ENCODE peak calls at places on chromosomes 3 and 15, in six cellular contexts. One of them, this sample, is unnamed.

GRCh38 chr15:91268510-91268909 is 168.5 kb downstream of the SV2B start:
- DNase-seq in stimulated activated CD4-positive, alpha-beta T cell treated with anti-CD3 and anti-CD28 coated beads, Interleukin-2, amount 100 ng/mL, for 48 hours: peak; percentile 10
- DNase-seq in neural crest cell: no peak
- DNase-seq in cardiac muscle cell: no peak
- DNase-seq in CD4-positive, alpha-beta T cell: no peak
- DNase-seq in GM03348: no peak
- DNase-seq in this sample: no peak

GRCh38 chr15:89781055-89781454 is 4.9 kb downstream of the MESP2 start:
- DNase-seq in GM03348: no peak
- DNase-seq in CD4-positive, alpha-beta T cell: no peak
- DNase-seq in neural crest cell: no peak
- DNase-seq in stimulated activated CD4-positive, alpha-beta T cell treated with anti-CD3 and anti-CD28 coated beads, Interleukin-2, amount 100 ng/mL, for 48 hours: no peak
- DNase-seq in cardiac muscle cell: no peak
- DNase-seq in this sample: no peak

GRCh38 chr3:131526801-131527347 is 24.1 kb upstream of the MRPL3 start:
- DNase-seq in neural crest cell: peak; percentile 44
- DNase-seq in cardiac muscle cell: peak; percentile 85
- DNase-seq in GM03348: peak; percentile 81
- DNase-seq in stimulated activated CD4-positive, alpha-beta T cell treated with anti-CD3 and anti-CD28 coated beads, Interleukin-2, amount 100 ng/mL, for 48 hours: no peak
- DNase-seq in CD4-positive, alpha-beta T cell: no peak
- DNase-seq in this sample: no peak

GRCh38 chr3:12239301-12239700 is 49.6 kb upstream of the PPARG start:
- DNase-seq in GM03348: peak; percentile 15
- DNase-seq in stimulated activated CD4-positive, alpha-beta T cell treated with anti-CD3 and anti-CD28 coated beads, Interleukin-2, amount 100 ng/mL, for 48 hours: no peak
- DNase-seq in CD4-positive, alpha-beta T cell: no peak
- DNase-seq in cardiac muscle cell: peak; percentile 65
- DNase-seq in neural crest cell: no peak
- DNase-seq in this sample: no peak

GRCh38 chr15:77846360-77846759 is 213.6 kb upstream of the LINGO1 start:
- DNase-seq in neural crest cell: no peak
- DNase-seq in CD4-positive, alpha-beta T cell: no peak
- DNase-seq in stimulated activated CD4-positive, alpha-beta T cell treated with anti-CD3 and anti-CD28 coated beads, Interleukin-2, amount 100 ng/mL, for 48 hours: no peak
- DNase-seq in cardiac muscle cell: peak; percentile 26
- DNase-seq in GM03348: no peak
- DNase-seq in this sample: no peak

GRCh38 chr15:67097893-67098740 is 32.7 kb downstream of the SMAD3 start:
- DNase-seq in CD4-positive, alpha-beta T cell: peak; percentile 30
- DNase-seq in cardiac muscle cell: peak; percentile 92
- DNase-seq in stimulated activated CD4-positive, alpha-beta T cell treated with anti-CD3 and anti-CD28 coated beads, Interleukin-2, amount 100 ng/mL, for 48 hours: no peak
- DNase-seq in neural crest cell: no peak
- DNase-seq in GM03348: peak; percentile 84
- DNase-seq in this sample: no peak

GRCh38 chr15:25134546-25134945 is 179.8 kb downstream of the SNRPN start:
- DNase-seq in stimulated activated CD4-positive, alpha-beta T cell treated with anti-CD3 and anti-CD28 coated beads, Interleukin-2, amount 100 ng/mL, for 48 hours: no peak
- DNase-seq in neural crest cell: no peak
- DNase-seq in GM03348: peak; percentile 4
- DNase-seq in cardiac muscle cell: peak; percentile 57
- DNase-seq in CD4-positive, alpha-beta T cell: no peak
- DNase-seq in this sample: no peak

GRCh38 chr3:18489939-18490338 is 64.8 kb upstream of the SATB1 start:
- DNase-seq in cardiac muscle cell: no peak
- DNase-seq in stimulated activated CD4-positive, alpha-beta T cell treated with anti-CD3 and anti-CD28 coated beads, Interleukin-2, amount 100 ng/mL, for 48 hours: no peak
- DNase-seq in CD4-positive, alpha-beta T cell: no peak
- DNase-seq in GM03348: no peak
- DNase-seq in neural crest cell: no peak
- DNase-seq in this sample: no peak

GRCh38 chr3:39148116-39149058 is 5.0 kb downstream of the CSRNP1 start:
- DNase-seq in neural crest cell: no peak
- DNase-seq in cardiac muscle cell: peak; percentile 54
- DNase-seq in CD4-positive, alpha-beta T cell: no peak
- DNase-seq in stimulated activated CD4-positive, alpha-beta T cell treated with anti-CD3 and anti-CD28 coated beads, Interleukin-2, amount 100 ng/mL, for 48 hours: no peak
- DNase-seq in GM03348: no peak
- DNase-seq in this sample: no peak

GRCh38 chr3:136171097-136171542 is 25.0 kb downstream of the MSL2 start:
- DNase-seq in CD4-positive, alpha-beta T cell: no peak
- DNase-seq in GM03348: no peak
- DNase-seq in stimulated activated CD4-positive, alpha-beta T cell treated with anti-CD3 and anti-CD28 coated beads, Interleukin-2, amount 100 ng/mL, for 48 hours: no peak
- DNase-seq in neural crest cell: no peak
- DNase-seq in cardiac muscle cell: no peak
- DNase-seq in this sample: peak; percentile 43

GRCh38 chr15:98139337-98139736 is 178.8 kb downstream of the ARRDC4 start:
- DNase-seq in neural crest cell: no peak
- DNase-seq in stimulated activated CD4-positive, alpha-beta T cell treated with anti-CD3 and anti-CD28 coated beads, Interleukin-2, amount 100 ng/mL, for 48 hours: no peak
- DNase-seq in CD4-positive, alpha-beta T cell: no peak
- DNase-seq in GM03348: no peak
- DNase-seq in cardiac muscle cell: no peak
- DNase-seq in this sample: no peak

GRCh38 chr15:29522373-29523276 is 253.0 kb upstream of the NSMCE3 start:
- DNase-seq in cardiac muscle cell: no peak
- DNase-seq in CD4-positive, alpha-beta T cell: no peak
- DNase-seq in GM03348: no peak
- DNase-seq in neural crest cell: no peak
- DNase-seq in stimulated activated CD4-positive, alpha-beta T cell treated with anti-CD3 and anti-CD28 coated beads, Interleukin-2, amount 100 ng/mL, for 48 hours: no peak
- DNase-seq in this sample: peak; percentile 72

GRCh38 chr15:64623347-64624024 is 151.9 kb downstream of the RBPMS2 start:
- DNase-seq in stimulated activated CD4-positive, alpha-beta T cell treated with anti-CD3 and anti-CD28 coated beads, Interleukin-2, amount 100 ng/mL, for 48 hours: peak; percentile 16
- DNase-seq in neural crest cell: no peak
- DNase-seq in cardiac muscle cell: no peak
- DNase-seq in GM03348: peak; percentile 42
- DNase-seq in CD4-positive, alpha-beta T cell: no peak
- DNase-seq in this sample: no peak

GRCh38 chr3:123385072-123385471 is 63.8 kb downstream of the ADCY5 start:
- DNase-seq in GM03348: no peak
- DNase-seq in stimulated activated CD4-positive, alpha-beta T cell treated with anti-CD3 and anti-CD28 coated beads, Interleukin-2, amount 100 ng/mL, for 48 hours: no peak
- DNase-seq in neural crest cell: no peak
- DNase-seq in CD4-positive, alpha-beta T cell: no peak
- DNase-seq in cardiac muscle cell: peak; percentile 18
- DNase-seq in this sample: no peak

GRCh38 chr3:164450276-164450905 is 627.9 kb downstream of the SI start:
- DNase-seq in stimulated activated CD4-positive, alpha-beta T cell treated with anti-CD3 and anti-CD28 coated beads, Interleukin-2, amount 100 ng/mL, for 48 hours: no peak
- DNase-seq in cardiac muscle cell: no peak
- DNase-seq in CD4-positive, alpha-beta T cell: no peak
- DNase-seq in GM03348: peak; percentile 24
- DNase-seq in neural crest cell: no peak
- DNase-seq in this sample: no peak

GRCh38 chr3:52444860-52445793 is at the start of gene SEMA3G:
- DNase-seq in neural crest cell: peak; percentile 67
- DNase-seq in stimulated activated CD4-positive, alpha-beta T cell treated with anti-CD3 and anti-CD28 coated beads, Interleukin-2, amount 100 ng/mL, for 48 hours: peak; percentile 68
- DNase-seq in CD4-positive, alpha-beta T cell: peak; percentile 65
- DNase-seq in cardiac muscle cell: peak; percentile 60
- DNase-seq in GM03348: peak; percentile 88
- DNase-seq in this sample: no peak

GRCh38 chr15:70701891-70702568 is 61.3 kb downstream of the UACA start:
- DNase-seq in cardiac muscle cell: peak; percentile 64
- DNase-seq in CD4-positive, alpha-beta T cell: no peak
- DNase-seq in neural crest cell: no peak
- DNase-seq in GM03348: peak; percentile 29
- DNase-seq in stimulated activated CD4-positive, alpha-beta T cell treated with anti-CD3 and anti-CD28 coated beads, Interleukin-2, amount 100 ng/mL, for 48 hours: no peak
- DNase-seq in this sample: peak; percentile 71

GRCh38 chr15:63048986-63049665 is 6.6 kb downstream of the TPM1 start:
- DNase-seq in stimulated activated CD4-positive, alpha-beta T cell treated with anti-CD3 and anti-CD28 coated beads, Interleukin-2, amount 100 ng/mL, for 48 hours: peak; percentile 36
- DNase-seq in neural crest cell: peak; percentile 21
- DNase-seq in GM03348: no peak
- DNase-seq in CD4-positive, alpha-beta T cell: peak; percentile 27
- DNase-seq in cardiac muscle cell: peak; percentile 57
- DNase-seq in this sample: no peak

GRCh38 chr3:69433016-69433937 is 47.4 kb upstream of the FRMD4B start:
- DNase-seq in cardiac muscle cell: peak; percentile 21
- DNase-seq in GM03348: no peak
- DNase-seq in CD4-positive, alpha-beta T cell: no peak
- DNase-seq in neural crest cell: no peak
- DNase-seq in stimulated activated CD4-positive, alpha-beta T cell treated with anti-CD3 and anti-CD28 coated beads, Interleukin-2, amount 100 ng/mL, for 48 hours: no peak
- DNase-seq in this sample: no peak

GRCh38 chr15:71455107-71455506 is 339.8 kb downstream of the THSD4 start:
- DNase-seq in neural crest cell: no peak
- DNase-seq in stimulated activated CD4-positive, alpha-beta T cell treated with anti-CD3 and anti-CD28 coated beads, Interleukin-2, amount 100 ng/mL, for 48 hours: no peak
- DNase-seq in CD4-positive, alpha-beta T cell: no peak
- DNase-seq in cardiac muscle cell: no peak
- DNase-seq in GM03348: no peak
- DNase-seq in this sample: no peak

GRCh38 chr3:69499899-69500316 is 114.0 kb upstream of the FRMD4B start:
- DNase-seq in CD4-positive, alpha-beta T cell: no peak
- DNase-seq in stimulated activated CD4-positive, alpha-beta T cell treated with anti-CD3 and anti-CD28 coated beads, Interleukin-2, amount 100 ng/mL, for 48 hours: no peak
- DNase-seq in neural crest cell: no peak
- DNase-seq in GM03348: no peak
- DNase-seq in cardiac muscle cell: peak; percentile 30
- DNase-seq in this sample: no peak

GRCh38 chr3:194485471-194485875 is 1.3 kb downstream of the ATP13A3 start:
- DNase-seq in stimulated activated CD4-positive, alpha-beta T cell treated with anti-CD3 and anti-CD28 coated beads, Interleukin-2, amount 100 ng/mL, for 48 hours: no peak
- DNase-seq in GM03348: peak; percentile 40
- DNase-seq in CD4-positive, alpha-beta T cell: no peak
- DNase-seq in cardiac muscle cell: peak; percentile 52
- DNase-seq in neural crest cell: no peak
- DNase-seq in this sample: no peak

GRCh38 chr3:146416366-146416765 is 53.0 kb downstream of the PLSCR2 start:
- DNase-seq in GM03348: no peak
- DNase-seq in cardiac muscle cell: no peak
- DNase-seq in stimulated activated CD4-positive, alpha-beta T cell treated with anti-CD3 and anti-CD28 coated beads, Interleukin-2, amount 100 ng/mL, for 48 hours: no peak
- DNase-seq in neural crest cell: no peak
- DNase-seq in CD4-positive, alpha-beta T cell: no peak
- DNase-seq in this sample: no peak

GRCh38 chr3:37144806-37145205 is 29.6 kb downstream of the LRRFIP2 start:
- DNase-seq in GM03348: no peak
- DNase-seq in CD4-positive, alpha-beta T cell: no peak
- DNase-seq in stimulated activated CD4-positive, alpha-beta T cell treated with anti-CD3 and anti-CD28 coated beads, Interleukin-2, amount 100 ng/mL, for 48 hours: no peak
- DNase-seq in neural crest cell: no peak
- DNase-seq in cardiac muscle cell: no peak
- DNase-seq in this sample: no peak

GRCh38 chr3:185680216-185680615 is 94.1 kb downstream of the SENP2 start:
- DNase-seq in cardiac muscle cell: no peak
- DNase-seq in GM03348: no peak
- DNase-seq in stimulated activated CD4-positive, alpha-beta T cell treated with anti-CD3 and anti-CD28 coated beads, Interleukin-2, amount 100 ng/mL, for 48 hours: no peak
- DNase-seq in CD4-positive, alpha-beta T cell: no peak
- DNase-seq in neural crest cell: no peak
- DNase-seq in this sample: no peak

GRCh38 chr3:156761713-156762575 is 64.2 kb upstream of the LEKR1 start:
- DNase-seq in neural crest cell: no peak
- DNase-seq in CD4-positive, alpha-beta T cell: no peak
- DNase-seq in GM03348: no peak
- DNase-seq in cardiac muscle cell: peak; percentile 39
- DNase-seq in stimulated activated CD4-positive, alpha-beta T cell treated with anti-CD3 and anti-CD28 coated beads, Interleukin-2, amount 100 ng/mL, for 48 hours: no peak
- DNase-seq in this sample: no peak

GRCh38 chr3:148970311-148970710 is 21.0 kb upstream of the GYG1 start:
- DNase-seq in stimulated activated CD4-positive, alpha-beta T cell treated with anti-CD3 and anti-CD28 coated beads, Interleukin-2, amount 100 ng/mL, for 48 hours: no peak
- DNase-seq in neural crest cell: no peak
- DNase-seq in CD4-positive, alpha-beta T cell: no peak
- DNase-seq in GM03348: no peak
- DNase-seq in cardiac muscle cell: no peak
- DNase-seq in this sample: no peak

GRCh38 chr3:86800116-86800515 is 190.8 kb downstream of the VGLL3 start:
- DNase-seq in stimulated activated CD4-positive, alpha-beta T cell treated with anti-CD3 and anti-CD28 coated beads, Interleukin-2, amount 100 ng/mL, for 48 hours: no peak
- DNase-seq in GM03348: peak; percentile 20
- DNase-seq in CD4-positive, alpha-beta T cell: no peak
- DNase-seq in cardiac muscle cell: no peak
- DNase-seq in neural crest cell: no peak
- DNase-seq in this sample: no peak

GRCh38 chr3:44509393-44509921 is 32.0 kb upstream of the ZNF445 start:
- DNase-seq in GM03348: no peak
- DNase-seq in cardiac muscle cell: peak; percentile 7
- DNase-seq in stimulated activated CD4-positive, alpha-beta T cell treated with anti-CD3 and anti-CD28 coated beads, Interleukin-2, amount 100 ng/mL, for 48 hours: no peak
- DNase-seq in CD4-positive, alpha-beta T cell: no peak
- DNase-seq in neural crest cell: no peak
- DNase-seq in this sample: no peak

GRCh38 chr15:64267331-64267973 is 88.5 kb downstream of the CSNK1G1 start:
- DNase-seq in CD4-positive, alpha-beta T cell: no peak
- DNase-seq in stimulated activated CD4-positive, alpha-beta T cell treated with anti-CD3 and anti-CD28 coated beads, Interleukin-2, amount 100 ng/mL, for 48 hours: no peak
- DNase-seq in neural crest cell: no peak
- DNase-seq in GM03348: no peak
- DNase-seq in cardiac muscle cell: no peak
- DNase-seq in this sample: no peak

GRCh38 chr15:80953953-80954778 is 35.5 kb downstream of the MESD start:
- DNase-seq in neural crest cell: no peak
- DNase-seq in stimulated activated CD4-positive, alpha-beta T cell treated with anti-CD3 and anti-CD28 coated beads, Interleukin-2, amount 100 ng/mL, for 48 hours: no peak
- DNase-seq in GM03348: no peak
- DNase-seq in cardiac muscle cell: no peak
- DNase-seq in CD4-positive, alpha-beta T cell: no peak
- DNase-seq in this sample: no peak

GRCh38 chr15:90291679-90292356 is 26.3 kb downstream of the NGRN start:
- DNase-seq in neural crest cell: no peak
- DNase-seq in CD4-positive, alpha-beta T cell: no peak
- DNase-seq in GM03348: no peak
- DNase-seq in cardiac muscle cell: no peak
- DNase-seq in stimulated activated CD4-positive, alpha-beta T cell treated with anti-CD3 and anti-CD28 coated beads, Interleukin-2, amount 100 ng/mL, for 48 hours: no peak
- DNase-seq in this sample: no peak

GRCh38 chr15:25182098-25182478 is 227.3 kb downstream of the SNRPN start:
- DNase-seq in stimulated activated CD4-positive, alpha-beta T cell treated with anti-CD3 and anti-CD28 coated beads, Interleukin-2, amount 100 ng/mL, for 48 hours: no peak
- DNase-seq in GM03348: no peak
- DNase-seq in neural crest cell: no peak
- DNase-seq in CD4-positive, alpha-beta T cell: no peak
- DNase-seq in cardiac muscle cell: no peak
- DNase-seq in this sample: no peak

GRCh38 chr3:10737785-10738184 is 78.2 kb upstream of the SLC6A11 start:
- DNase-seq in CD4-positive, alpha-beta T cell: no peak
- DNase-seq in neural crest cell: no peak
- DNase-seq in cardiac muscle cell: no peak
- DNase-seq in stimulated activated CD4-positive, alpha-beta T cell treated with anti-CD3 and anti-CD28 coated beads, Interleukin-2, amount 100 ng/mL, for 48 hours: no peak
- DNase-seq in GM03348: no peak
- DNase-seq in this sample: no peak

GRCh38 chr3:38960042-38960622 is 91.6 kb downstream of the SCN11A start:
- DNase-seq in stimulated activated CD4-positive, alpha-beta T cell treated with anti-CD3 and anti-CD28 coated beads, Interleukin-2, amount 100 ng/mL, for 48 hours: no peak
- DNase-seq in neural crest cell: no peak
- DNase-seq in cardiac muscle cell: no peak
- DNase-seq in GM03348: no peak
- DNase-seq in CD4-positive, alpha-beta T cell: no peak
- DNase-seq in this sample: no peak

GRCh38 chr3:71031914-71032521 is 551.5 kb downstream of the FOXP1 start:
- DNase-seq in cardiac muscle cell: peak; percentile 62
- DNase-seq in GM03348: no peak
- DNase-seq in CD4-positive, alpha-beta T cell: no peak
- DNase-seq in neural crest cell: no peak
- DNase-seq in stimulated activated CD4-positive, alpha-beta T cell treated with anti-CD3 and anti-CD28 coated beads, Interleukin-2, amount 100 ng/mL, for 48 hours: no peak
- DNase-seq in this sample: no peak

GRCh38 chr3:144499346-144499745 is 527.7 kb downstream of the DIPK2A start:
- DNase-seq in neural crest cell: no peak
- DNase-seq in GM03348: no peak
- DNase-seq in stimulated activated CD4-positive, alpha-beta T cell treated with anti-CD3 and anti-CD28 coated beads, Interleukin-2, amount 100 ng/mL, for 48 hours: no peak
- DNase-seq in CD4-positive, alpha-beta T cell: no peak
- DNase-seq in cardiac muscle cell: peak; percentile 8
- DNase-seq in this sample: no peak

This sample was measured in epithelial cell of proximal tubule.